ENCODE peak calls at places on chromosomes 2 and 18, in four cellular contexts. One of them, this sample, is unnamed.

GRCh38 chr2:34178482-34178881 is 579.4 kb upstream of the FAM98A start:
- DNase-seq in GM23248: no peak
- DNase-seq in HepG2: no peak
- DNase-seq in DND-41: no peak
- DNase-seq in this sample: no peak

GRCh38 chr18:43267818-43268217 is 9.5 kb downstream of the SYT4 start:
- DNase-seq in HepG2: no peak
- DNase-seq in DND-41: no peak
- DNase-seq in GM23248: no peak
- DNase-seq in this sample: no peak

GRCh38 chr18:70293166-70293565 is 4.3 kb downstream of the SOCS6 start:
- DNase-seq in GM23248: no peak
- DNase-seq in DND-41: no peak
- DNase-seq in HepG2: no peak
- DNase-seq in this sample: no peak

GRCh38 chr2:26352892-26353291 is 6.3 kb upstream of the ADGRF3 start:
- DNase-seq in GM23248: peak
- DNase-seq in DND-41: no peak
- DNase-seq in HepG2: no peak
- DNase-seq in this sample: no peak

GRCh38 chr2:224958466-224958857 is 83.8 kb downstream of the DOCK10 start:
- DNase-seq in HepG2: no peak
- DNase-seq in GM23248: peak
- DNase-seq in DND-41: no peak
- DNase-seq in this sample: no peak

GRCh38 chr18:77056399-77057015 is 76.1 kb downstream of the MBP start:
- DNase-seq in DND-41: peak
- DNase-seq in GM23248: peak
- DNase-seq in HepG2: peak
- DNase-seq in this sample: no peak

GRCh38 chr2:121485039-121485438 is 45.6 kb upstream of the RNU4ATAC start:
- DNase-seq in GM23248: peak
- DNase-seq in HepG2: no peak
- DNase-seq in DND-41: no peak
- DNase-seq in this sample: no peak

GRCh38 chr2:142629193-142629592 is 248.3 kb upstream of the KYNU start:
- DNase-seq in DND-41: no peak
- DNase-seq in HepG2: no peak
- DNase-seq in GM23248: no peak
- DNase-seq in this sample: no peak

GRCh38 chr2:216985658-216986141 is 125.8 kb upstream of the TNP1 start:
- DNase-seq in HepG2: no peak
- DNase-seq in DND-41: no peak
- DNase-seq in GM23248: no peak
- DNase-seq in this sample: no peak

GRCh38 chr2:197677483-197677882 is 2.1 kb upstream of the RFTN2 start:
- DNase-seq in GM23248: peak
- DNase-seq in DND-41: no peak
- DNase-seq in HepG2: no peak
- DNase-seq in this sample: no peak

GRCh38 chr2:26174691-26175181 is 1.8 kb downstream of the GAREM2 start:
- DNase-seq in GM23248: no peak
- DNase-seq in HepG2: no peak
- DNase-seq in DND-41: no peak
- DNase-seq in this sample: no peak

GRCh38 chr2:226411727-226412360 is 387.8 kb downstream of the IRS1 start:
- DNase-seq in DND-41: no peak
- DNase-seq in HepG2: peak
- DNase-seq in GM23248: peak
- DNase-seq in this sample: no peak

GRCh38 chr18:77044866-77045664 is 87.5 kb downstream of the MBP start:
- DNase-seq in HepG2: no peak
- DNase-seq in DND-41: no peak
- DNase-seq in GM23248: no peak
- DNase-seq in this sample: no peak

GRCh38 chr18:58807766-58808165 is 56.9 kb upstream of the ZNF532 start:
- DNase-seq in GM23248: no peak
- DNase-seq in HepG2: no peak
- DNase-seq in DND-41: no peak
- DNase-seq in this sample: no peak

GRCh38 chr2:68799138-68799537 is 64.5 kb downstream of the ARHGAP25 start:
- DNase-seq in HepG2: no peak
- DNase-seq in GM23248: no peak
- DNase-seq in DND-41: no peak
- DNase-seq in this sample: no peak
- H3K9ac ChIP-seq in HepG2: no peak
- H3K9ac ChIP-seq in GM23248: no peak
- H3K9ac ChIP-seq in DND-41: no peak
- H3K9ac ChIP-seq in this sample: no peak

GRCh38 chr2:174023591-174024523 is 58.7 kb upstream of the SP3 start:
- DNase-seq in DND-41: no peak
- DNase-seq in GM23248: peak
- DNase-seq in HepG2: peak
- DNase-seq in this sample: no peak

GRCh38 chr2:174024524-174025270 is 59.5 kb upstream of the SP3 start:
- DNase-seq in GM23248: peak
- DNase-seq in DND-41: no peak
- DNase-seq in HepG2: no peak
- DNase-seq in this sample: peak

GRCh38 chr2:174022431-174022830 is 57.3 kb upstream of the SP3 start:
- DNase-seq in GM23248: no peak
- DNase-seq in DND-41: no peak
- DNase-seq in HepG2: no peak
- DNase-seq in this sample: no peak

GRCh38 chr2:174025271-174026121 is 60.3 kb upstream of the SP3 start:
- DNase-seq in HepG2: peak
- DNase-seq in GM23248: peak
- DNase-seq in DND-41: no peak
- DNase-seq in this sample: peak

DNA sequence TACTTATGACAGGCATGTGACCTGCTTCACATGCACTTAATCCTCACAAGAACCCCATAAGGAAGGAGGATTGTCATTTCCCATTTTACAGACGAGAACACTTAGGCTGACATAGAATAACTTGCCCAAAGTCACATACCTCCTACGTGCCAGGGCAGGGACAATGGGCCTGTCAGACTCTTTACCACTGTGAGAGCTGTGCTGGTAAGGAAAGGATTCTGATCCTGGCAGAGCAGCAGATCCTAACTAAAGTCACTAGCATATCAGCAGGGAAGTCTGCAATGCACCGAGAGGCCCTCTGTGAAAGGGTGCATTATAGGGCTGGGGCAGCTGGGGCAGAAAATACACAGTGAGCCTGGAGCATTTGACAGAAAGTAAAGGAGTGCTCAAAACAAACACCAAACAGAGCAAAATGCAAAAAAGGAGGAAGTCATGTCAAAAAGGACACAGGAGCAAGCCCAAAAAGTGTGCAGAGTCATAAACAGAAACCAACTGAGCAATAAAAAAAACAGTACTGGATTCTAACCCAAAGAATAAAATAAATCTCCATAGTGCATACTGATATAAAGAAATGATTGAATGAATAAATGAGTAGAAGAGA is 56.0 kb upstream of the SP3 start:
- DNase-seq in GM23248: no peak
- DNase-seq in DND-41: no peak
- DNase-seq in HepG2: no peak
- DNase-seq in this sample: no peak
- H3K9ac ChIP-seq in GM23248: no peak
- H3K9ac ChIP-seq in DND-41: no peak
- H3K9ac ChIP-seq in HepG2: no peak
- H3K9ac ChIP-seq in this sample: no peak

GRCh38 chr18:56086176-56086575 is 498.2 kb upstream of the TCF4 start:
- DNase-seq in DND-41: no peak
- DNase-seq in GM23248: peak
- DNase-seq in HepG2: no peak
- DNase-seq in this sample: no peak
- H3K9ac ChIP-seq in DND-41: no peak
- H3K9ac ChIP-seq in GM23248: no peak
- H3K9ac ChIP-seq in HepG2: no peak
- H3K9ac ChIP-seq in this sample: no peak

GRCh38 chr2:97907667-97908066 is 88.1 kb downstream of the TMEM131 start:
- DNase-seq in HepG2: no peak
- DNase-seq in GM23248: no peak
- DNase-seq in DND-41: no peak
- DNase-seq in this sample: no peak
- H3K9ac ChIP-seq in HepG2: no peak
- H3K9ac ChIP-seq in GM23248: no peak
- H3K9ac ChIP-seq in DND-41: no peak
- H3K9ac ChIP-seq in this sample: no peak

GRCh38 chr2:8120979-8121825 is 560.7 kb upstream of the ID2 start:
- DNase-seq in HepG2: peak
- DNase-seq in DND-41: no peak
- DNase-seq in GM23248: peak
- DNase-seq in this sample: no peak

GRCh38 chr2:8119782-8120551 is 561.9 kb upstream of the ID2 start:
- DNase-seq in DND-41: no peak
- DNase-seq in HepG2: peak
- DNase-seq in GM23248: peak
- DNase-seq in this sample: no peak

GRCh38 chr2:8116661-8117060 is 565.2 kb upstream of the ID2 start:
- DNase-seq in HepG2: no peak
- DNase-seq in DND-41: no peak
- DNase-seq in GM23248: no peak
- DNase-seq in this sample: no peak

GRCh38 chr2:8121826-8122505 is 559.9 kb upstream of the ID2 start:
- DNase-seq in GM23248: peak
- DNase-seq in DND-41: no peak
- DNase-seq in HepG2: no peak
- DNase-seq in this sample: no peak

GRCh38 chr2:8118940-8119781 is 562.7 kb upstream of the ID2 start:
- DNase-seq in GM23248: no peak
- DNase-seq in DND-41: no peak
- DNase-seq in HepG2: no peak
- DNase-seq in this sample: no peak
- H3K9ac ChIP-seq in GM23248: peak
- H3K9ac ChIP-seq in DND-41: no peak
- H3K9ac ChIP-seq in HepG2: peak
- H3K9ac ChIP-seq in this sample: no peak

GRCh38 chr2:241091201-241091600 is 10.9 kb downstream of the MTERF4 start:
- DNase-seq in DND-41: no peak
- DNase-seq in HepG2: no peak
- DNase-seq in GM23248: no peak
- DNase-seq in this sample: no peak

GRCh38 chr2:241084856-241085444 is 17.1 kb downstream of the MTERF4 start:
- DNase-seq in HepG2: no peak
- DNase-seq in GM23248: no peak
- DNase-seq in DND-41: no peak
- DNase-seq in this sample: no peak

GRCh38 chr2:241088376-241088775 is 13.7 kb downstream of the MTERF4 start:
- DNase-seq in HepG2: no peak
- DNase-seq in DND-41: no peak
- DNase-seq in GM23248: no peak
- DNase-seq in this sample: peak

GRCh38 chr2:241088791-241089732 is 13.0 kb downstream of the MTERF4 start:
- DNase-seq in GM23248: no peak
- DNase-seq in DND-41: no peak
- DNase-seq in HepG2: no peak
- DNase-seq in this sample: no peak

GRCh38 chr2:241087420-241088268 is 14.4 kb downstream of the MTERF4 start:
- DNase-seq in GM23248: no peak
- DNase-seq in DND-41: no peak
- DNase-seq in HepG2: no peak
- DNase-seq in this sample: peak
- H3K9ac ChIP-seq in GM23248: no peak
- H3K9ac ChIP-seq in DND-41: no peak
- H3K9ac ChIP-seq in HepG2: no peak
- H3K9ac ChIP-seq in this sample: no peak

GRCh38 chr2:37585982-37586621 is 85.3 kb downstream of the CDC42EP3 start:
- DNase-seq in HepG2: no peak
- DNase-seq in GM23248: peak
- DNase-seq in DND-41: no peak
- DNase-seq in this sample: peak
- H3K9ac ChIP-seq in HepG2: no peak
- H3K9ac ChIP-seq in GM23248: peak
- H3K9ac ChIP-seq in DND-41: no peak
- H3K9ac ChIP-seq in this sample: no peak

DNA sequence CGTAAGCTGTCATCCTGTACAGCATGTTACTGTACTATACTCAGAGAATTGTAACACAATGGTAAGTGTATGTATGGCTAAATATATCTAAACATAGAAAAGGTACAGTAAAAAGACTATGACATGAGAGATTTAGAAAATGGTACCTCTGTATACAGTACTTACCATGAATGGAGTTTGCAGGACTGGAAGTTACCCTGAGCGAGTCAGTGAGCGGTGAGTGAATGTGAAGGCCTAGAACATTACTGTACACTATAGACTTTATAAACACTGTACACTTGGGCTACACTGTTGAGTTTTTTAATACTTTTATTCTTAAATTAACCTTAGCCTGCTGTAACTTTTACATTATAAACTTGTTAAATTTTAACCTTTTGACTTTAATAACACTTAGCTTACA is 1.5 kb downstream of the DDX18 start:
- DNase-seq in DND-41: no peak
- DNase-seq in GM23248: peak
- DNase-seq in HepG2: no peak
- DNase-seq in this sample: no peak
- H3K9ac ChIP-seq in DND-41: peak
- H3K9ac ChIP-seq in GM23248: peak
- H3K9ac ChIP-seq in HepG2: peak
- H3K9ac ChIP-seq in this sample: no peak

GRCh38 chr2:190947139-190947538 is 66.5 kb downstream of the GLS start:
- DNase-seq in HepG2: peak
- DNase-seq in GM23248: no peak
- DNase-seq in DND-41: no peak
- DNase-seq in this sample: no peak
- H3K9ac ChIP-seq in HepG2: no peak
- H3K9ac ChIP-seq in GM23248: peak
- H3K9ac ChIP-seq in DND-41: no peak
- H3K9ac ChIP-seq in this sample: no peak

This sample was measured in kidney.